ENCODE peak calls at places on chromosome X, in ten cellular contexts. H, F, K, A, Q, Z, O, J, E and T are unnamed samples.

GRCh38 chrX:47577901-47578300 is 4.3 kb upstream of the TIMP1 start:
- DNase-seq in Q (no peak), F (no peak), J (no peak), H (no peak), K (no peak), A (no peak), Z (no peak), O (no peak), E (no peak), T (no peak)

GRCh38 chrX:49230500-49231232 is 2.5 kb downstream of the CACNA1F start:
- DNase-seq in F (no peak), K (no peak), Z (peak), A (no peak), H (no peak), O (peak), E (no peak), J (no peak), Q (peak), T (peak)

GRCh38 chrX:78024349-78025108 is 55.1 kb upstream of the PGAM4 start:
- DNase-seq in A (peak), Z (peak), O (peak), H (no peak), E (no peak), K (no peak), J (peak), F (no peak), Q (no peak), T (peak)

GRCh38 chrX:7055386-7056137 is 92.0 kb upstream of the STS start:
- DNase-seq in K (no peak), A (no peak), J (no peak), Z (no peak), Q (no peak), F (no peak), O (peak), E (no peak), H (no peak), T (no peak)

GRCh38 chrX:106862972-106863688 is 40.0 kb downstream of the RIPPLY1 start:
- DNase-seq in Z (no peak), F (no peak), E (no peak), H (no peak), A (peak), K (no peak), O (peak), Q (no peak), J (peak), T (peak)

GRCh38 chrX:150773634-150774033 is 80.4 kb downstream of the MTMR1 start:
- DNase-seq in A (no peak), F (no peak), O (peak), J (no peak), H (no peak), Z (no peak), Q (no peak), E (no peak), K (no peak), T (peak)

GRCh38 chrX:63686878-63687714 is 97.9 kb downstream of the ARHGEF9 start:
- DNase-seq in F (no peak), H (peak), K (peak), J (peak), A (peak), Z (no peak), O (no peak), Q (no peak), E (peak), T (peak)

GRCh38 chrX:153441296-153441695 is 4.6 kb downstream of the TREX2 start:
- DNase-seq in H (no peak), F (no peak), A (no peak), Q (no peak), E (no peak), K (no peak), Z (no peak), O (no peak), J (no peak), T (no peak)

GRCh38 chrX:64394874-64395567 is at the start of gene MTMR8:
- DNase-seq in Q (peak), O (peak), K (peak), F (peak), J (peak), A (peak), H (no peak), Z (peak), E (no peak), T (peak)

GRCh38 chrX:40262641-40263560 is 165.1 kb upstream of the BCOR start:
- DNase-seq in H (peak), O (no peak), Q (no peak), Z (no peak), A (peak), J (peak), E (no peak), K (no peak), F (no peak), T (peak)

GRCh38 chrX:97200454-97200853 is 316.7 kb downstream of the RPA4 start:
- DNase-seq in J (no peak), H (no peak), F (no peak), A (no peak), O (no peak), E (no peak), Z (no peak), Q (no peak), K (no peak), T (no peak)

GRCh38 chrX:154979671-154980070 is 42.9 kb downstream of the F8 start:
- DNase-seq in Z (no peak), H (no peak), F (no peak), O (no peak), Q (no peak), A (peak), J (no peak), K (no peak), E (no peak), T (no peak)

GRCh38 chrX:45889471-45889870 is 655.8 kb downstream of the ZNF674 start:
- DNase-seq in H (peak), O (no peak), Q (no peak), Z (no peak), K (no peak), E (no peak), J (no peak), A (peak), F (no peak), T (peak)

GRCh38 chrX:48992341-48992740 is 9.7 kb downstream of the GRIPAP1 start:
- DNase-seq in K (no peak), Q (no peak), F (no peak), H (no peak), J (no peak), A (no peak), E (no peak), O (no peak), Z (no peak), T (no peak)

GRCh38 chrX:154411981-154412340 is 622 bp downstream of the TAFAZZIN start:
- DNase-seq in Z (peak), Q (no peak), F (peak), K (no peak), A (peak), O (peak), H (peak), E (no peak), J (peak), T (peak)

GRCh38 chrX:1390621-1391369 is 1.1 kb downstream of the SLC25A6 start:
- DNase-seq in K (no peak), O (no peak), J (no peak), Q (no peak), Z (no peak), A (no peak), E (no peak), H (no peak), F (peak), T (no peak)

GRCh38 chrX:120271218-120271617 is 20.6 kb downstream of the ZBTB33 start:
- DNase-seq in H (no peak), A (no peak), J (no peak), O (no peak), F (no peak), Z (no peak), K (no peak), Q (no peak), E (no peak), T (peak)

GRCh38 chrX:20171887-20172286 is 30.2 kb upstream of the EIF1AX start:
- DNase-seq in F (no peak), O (no peak), Q (no peak), E (no peak), Z (no peak), H (no peak), J (no peak), K (no peak), A (no peak), T (no peak)

GRCh38 chrX:2226182-2226581 is 274.6 kb downstream of the DHRSX start:
- DNase-seq in K (no peak), A (no peak), Z (no peak), O (no peak), E (no peak), F (no peak), Q (no peak), J (no peak), H (no peak), T (no peak)

GRCh38 chrX:110021180-110022022 is 18.5 kb downstream of the TMEM164 start:
- DNase-seq in A (peak), F (no peak), Q (no peak), K (peak), Z (peak), J (peak), H (peak), E (no peak), O (no peak), T (peak)

GRCh38 chrX:90883479-90883878 is 551.2 kb upstream of the PABPC5 start:
- DNase-seq in J (no peak), F (no peak), Z (no peak), K (no peak), Q (no peak), E (no peak), O (no peak), A (no peak), H (no peak), T (no peak)

GRCh38 chrX:109600114-109600710 is 24.8 kb downstream of the KCNE5 start:
- DNase-seq in J (peak), A (peak), O (no peak), E (no peak), K (peak), Q (no peak), Z (peak), H (peak), F (peak), T (peak)

GRCh38 chrX:70046978-70047377 is 2.8 kb downstream of the AWAT2 start:
- DNase-seq in O (no peak), J (peak), H (peak), Z (no peak), Q (no peak), A (peak), F (no peak), E (no peak), K (no peak), T (peak)

GRCh38 chrX:2691543-2692220 is 587 bp downstream of the CD99 start:
- DNase-seq in H (peak), F (no peak), K (no peak), Q (no peak), Z (peak), J (peak), O (peak), E (no peak), A (peak), T (peak)

GRCh38 chrX:39795591-39795990 is 302.2 kb downstream of the BCOR start:
- DNase-seq in Z (no peak), O (no peak), J (no peak), Q (no peak), A (no peak), K (no peak), F (no peak), E (no peak), H (no peak), T (no peak)

GRCh38 chrX:9205599-9206223 is 171.8 kb upstream of the FAM9B start:
- DNase-seq in A (no peak), Q (no peak), J (no peak), Z (no peak), O (no peak), F (no peak), E (no peak), H (no peak), K (no peak), T (no peak)

GRCh38 chrX:65993332-65993731 is 46.5 kb downstream of the VSIG4 start:
- DNase-seq in F (no peak), E (no peak), O (no peak), J (no peak), A (no peak), Q (no peak), Z (no peak), K (no peak), H (no peak), T (no peak)

GRCh38 chrX:37060999-37061398 is 52.8 kb downstream of the FAM47C start:
- DNase-seq in K (peak), E (peak), H (peak), Z (no peak), A (peak), J (peak), O (no peak), F (no peak), Q (no peak), T (peak)

GRCh38 chrX:34656842-34657780 is at the start of gene TMEM47:
- DNase-seq in H (peak), E (no peak), F (peak), Q (no peak), O (peak), Z (peak), J (peak), K (no peak), A (peak), T (peak)

GRCh38 chrX:98956014-98956413 is 1454.1 kb downstream of the PCDH19 start:
- DNase-seq in A (no peak), O (no peak), J (no peak), E (no peak), K (no peak), Z (no peak), F (no peak), H (no peak), Q (no peak), T (no peak)

GRCh38 chrX:106917830-106918500 is 2.2 kb upstream of the CLDN2 start:
- DNase-seq in A (peak), J (peak), E (no peak), Q (peak), H (peak), F (no peak), O (no peak), Z (no peak), K (no peak), T (peak)

GRCh38 chrX:103441878-103442535 is 65.7 kb downstream of the BEX3 start:
- DNase-seq in K (no peak), H (no peak), J (no peak), Q (no peak), E (no peak), Z (no peak), A (no peak), F (no peak), O (no peak), T (no peak)

DNA sequence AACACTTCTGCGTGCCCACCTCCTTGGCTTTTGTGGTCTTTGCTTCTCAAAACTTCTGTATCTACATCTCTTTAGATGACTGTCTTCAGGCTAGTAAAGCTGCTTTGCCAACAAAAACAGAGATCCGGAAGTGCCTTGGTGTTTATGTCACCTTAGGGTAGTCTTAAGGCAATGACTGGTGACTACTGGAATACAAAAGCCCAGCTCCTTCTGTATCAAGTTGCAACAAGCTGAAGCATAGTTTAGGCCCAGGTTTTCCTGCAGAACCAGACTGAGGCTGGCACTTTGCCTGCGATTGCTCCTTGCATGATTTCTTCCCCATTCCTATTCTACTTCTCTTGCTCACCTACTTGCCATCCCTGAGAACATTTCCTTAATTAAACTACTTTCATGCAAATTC is 333.8 kb downstream of the DMD start:
- DNase-seq in J (no peak), E (no peak), H (no peak), F (no peak), Z (no peak), A (peak), O (no peak), Q (no peak), K (no peak), T (no peak)
- TF ChIP-seq CTCF in J (no peak), E (no peak), H (no peak), F (no peak), Z (no peak), A (no peak), O (no peak), Q (no peak), K (no peak), T (no peak)

GRCh38 chrX:118219866-118220265 is 103.3 kb upstream of the KLHL13 start:
- DNase-seq in E (no peak), Q (no peak), F (no peak), O (no peak), Z (no peak), H (no peak), J (no peak), A (no peak), K (no peak), T (no peak)

GRCh38 chrX:118220509-118220908 is 103.9 kb upstream of the KLHL13 start:
- DNase-seq in J (no peak), H (no peak), O (no peak), A (no peak), E (no peak), K (no peak), Q (no peak), Z (no peak), F (no peak), T (no peak)

GRCh38 chrX:118221257-118221656 is 104.6 kb upstream of the KLHL13 start:
- DNase-seq in F (no peak), J (no peak), H (no peak), K (no peak), A (no peak), Q (no peak), E (no peak), Z (no peak), O (no peak), T (no peak)

GRCh38 chrX:118218940-118219339 is 102.3 kb upstream of the KLHL13 start:
- DNase-seq in F (no peak), K (no peak), O (no peak), A (no peak), H (no peak), Q (no peak), J (no peak), Z (no peak), E (no peak), T (no peak)

DNA sequence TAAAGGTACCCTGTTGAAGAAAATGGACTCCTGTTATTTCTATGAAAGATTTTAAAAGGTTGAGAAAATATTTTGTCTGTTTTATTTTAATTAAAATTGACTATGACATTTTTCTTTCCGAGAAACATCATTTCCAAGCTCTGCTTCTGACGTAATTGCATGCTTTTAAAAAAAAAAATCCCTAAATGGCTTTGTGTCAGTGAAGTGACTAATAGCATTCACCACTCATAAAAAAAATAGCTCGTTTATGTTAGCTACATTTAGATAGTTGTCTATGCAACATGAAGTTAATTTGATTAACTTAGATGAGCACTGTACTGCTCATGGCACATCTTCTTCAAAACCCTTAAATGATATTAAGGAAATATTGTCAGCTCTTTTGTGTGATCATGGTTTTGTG is 105.1 kb upstream of the KLHL13 start:
- DNase-seq in Q (no peak), O (no peak), E (no peak), J (no peak), F (no peak), H (no peak), A (peak), Z (no peak), K (no peak), T (peak)
- TF ChIP-seq CTCF in Q (no peak), O (no peak), E (no peak), J (no peak), F (no peak), H (no peak), A (no peak), Z (no peak), K (no peak), T (no peak)

DNA sequence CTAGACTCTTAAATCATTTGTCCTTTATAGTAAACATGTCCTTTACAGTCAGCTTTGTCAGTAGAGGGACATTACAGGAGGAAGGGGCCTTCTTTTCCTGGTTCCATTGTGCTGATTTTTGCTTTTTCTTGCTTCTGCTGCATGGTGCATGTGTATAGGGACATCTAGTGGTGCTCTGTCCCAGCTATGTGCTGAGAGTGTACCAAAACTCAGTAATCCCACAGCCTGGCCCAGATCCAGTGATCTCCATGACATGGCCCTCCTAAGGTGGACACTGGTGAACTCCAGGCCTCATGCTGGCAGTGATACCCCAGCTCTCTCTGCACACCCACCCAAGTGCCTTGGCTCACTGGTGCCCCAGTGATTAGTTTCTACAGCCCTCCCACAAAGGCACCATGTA is 45.2 kb downstream of the MAGEB17 start:
- DNase-seq in A (peak), E (no peak), H (no peak), F (no peak), Z (no peak), K (no peak), O (no peak), J (peak), Q (no peak), T (peak)
- TF ChIP-seq CTCF in A (peak), E (peak), H (peak), F (no peak), Z (no peak), K (peak), O (peak), J (peak), Q (no peak), T (peak)

GRCh38 chrX:13200398-13200797 is 119.5 kb downstream of the ATXN3L start:
- DNase-seq in K (no peak), H (no peak), Z (no peak), A (no peak), J (no peak), F (no peak), E (no peak), O (no peak), Q (no peak), T (no peak)

GRCh38 chrX:13197961-13198761 is 121.7 kb downstream of the ATXN3L start:
- DNase-seq in J (no peak), Z (no peak), A (no peak), E (no peak), F (no peak), O (no peak), K (no peak), Q (no peak), H (no peak), T (no peak)

GRCh38 chrX:13194291-13195103 is 125.4 kb downstream of the ATXN3L start:
- DNase-seq in O (no peak), Q (no peak), J (no peak), H (peak), Z (no peak), K (no peak), A (peak), E (no peak), F (no peak), T (no peak)

GRCh38 chrX:13198762-13199064 is 121.1 kb downstream of the ATXN3L start:
- DNase-seq in K (no peak), Q (no peak), E (no peak), J (no peak), H (no peak), O (no peak), A (no peak), Z (no peak), F (no peak), T (no peak)

DNA sequence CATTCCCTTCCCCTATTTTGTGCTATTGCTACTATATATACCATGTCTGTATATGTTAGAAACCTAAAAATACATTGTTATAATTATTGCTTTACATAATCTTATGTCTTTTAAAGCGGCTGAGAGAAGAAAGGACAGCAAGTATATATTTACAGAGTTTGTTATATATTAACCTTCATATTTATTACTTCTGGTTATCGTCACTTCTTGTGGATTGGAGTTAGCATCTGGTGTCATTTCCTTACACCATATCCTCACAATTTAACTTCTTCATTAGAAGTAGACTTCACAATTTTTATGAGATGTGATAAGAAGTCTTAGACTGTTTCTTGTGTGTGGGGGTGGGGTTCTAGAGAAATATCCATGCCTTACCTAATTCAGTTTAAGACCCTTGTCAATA is 123.1 kb downstream of the ATXN3L start:
- DNase-seq in O (no peak), K (no peak), J (no peak), A (no peak), E (no peak), H (no peak), F (no peak), Z (no peak), Q (no peak), T (no peak)
- TF ChIP-seq CTCF in O (no peak), K (no peak), J (no peak), A (no peak), E (no peak), H (no peak), F (no peak), Z (no peak), Q (no peak), T (no peak)